ENCODE peak calls at places on chromosome 10, in four cellular contexts. B is foreskin fibroblast, G is A172, O is SK-N-DZ. E is an unnamed sample.
A peak's percentile ranks its signal among the peaks of the same experiment; 100 is the strongest.

GRCh38 chr10:114392112-114392835 is 12.0 kb downstream of the AFAP1L2 start:
- DNase-seq in B (no peak), G (no peak), O (no peak), E (no peak)

GRCh38 chr10:35637456-35637855 is 4.6 kb downstream of the FZD8 start:
- DNase-seq in B (peak; percentile 24), G (no peak), O (no peak), E (no peak)

GRCh38 chr10:7956508-7956907 is 98.0 kb upstream of the GATA3 start:
- DNase-seq in B (peak; percentile 83), G (peak; percentile 57), O (no peak), E (no peak)

GRCh38 chr10:124827474-124827873 is 25.9 kb downstream of the ABRAXAS2 start:
- DNase-seq in B (peak; percentile 49), G (no peak), O (no peak), E (no peak)

GRCh38 chr10:118592675-118593330 is 2.6 kb downstream of the PRLHR start:
- DNase-seq in B (no peak), G (no peak), O (no peak), E (no peak)

GRCh38 chr10:79184141-79184625 is 115.4 kb downstream of the ZMIZ1 start:
- DNase-seq in B (peak; percentile 83), G (peak; percentile 93), O (peak; percentile 77), E (no peak)

GRCh38 chr10:6647811-6648526 is 67.9 kb upstream of the PRKCQ start:
- DNase-seq in B (peak; percentile 16), G (peak; percentile 27), O (peak; percentile 29), E (peak; percentile 18)

GRCh38 chr10:48708144-48708543 is 23.5 kb downstream of the WDFY4 start:
- DNase-seq in B (peak; percentile 9), G (no peak), O (no peak), E (no peak)

GRCh38 chr10:67017218-67017617 is 91.4 kb downstream of the LRRTM3 start:
- DNase-seq in B (no peak), G (peak; percentile 10), O (no peak), E (no peak)

GRCh38 chr10:26430641-26431163 is 7.4 kb upstream of the APBB1IP start:
- DNase-seq in B (no peak), G (peak; percentile 10), O (no peak), E (no peak)

GRCh38 chr10:67156239-67156638 is 230.4 kb downstream of the LRRTM3 start:
- DNase-seq in B (no peak), G (no peak), O (no peak), E (no peak)

GRCh38 chr10:30553018-30553624 is 76.4 kb downstream of the LYZL2 start:
- DNase-seq in B (no peak), G (no peak), O (no peak), E (no peak)

GRCh38 chr10:7948601-7949000 is 105.9 kb upstream of the GATA3 start:
- DNase-seq in B (peak; percentile 61), G (no peak), O (no peak), E (no peak)

GRCh38 chr10:89458289-89458688 is 43.9 kb downstream of the IFIT5 start:
- DNase-seq in B (peak; percentile 67), G (peak; percentile 85), O (no peak), E (no peak)

GRCh38 chr10:113108180-113108835 is 158.3 kb downstream of the TCF7L2 start:
- DNase-seq in B (peak; percentile 19), G (no peak), O (no peak), E (no peak)

GRCh38 chr10:35259769-35260397 is 76.4 kb upstream of the CCNY start:
- DNase-seq in B (peak; percentile 94), G (peak; percentile 94), O (no peak), E (no peak)

GRCh38 chr10:6427357-6427959 is 152.6 kb downstream of the PRKCQ start:
- DNase-seq in B (no peak), G (no peak), O (no peak), E (no peak)

GRCh38 chr10:4131407-4132215 is 346.6 kb upstream of the KLF6 start:
- DNase-seq in B (peak; percentile 90), G (peak; percentile 83), O (no peak), E (no peak)

GRCh38 chr10:8445353-8445752 is 390.9 kb downstream of the GATA3 start:
- DNase-seq in B (no peak), G (no peak), O (no peak), E (no peak)

GRCh38 chr10:29050081-29050480 is 238.8 kb upstream of the LYZL1 start:
- DNase-seq in B (no peak), G (no peak), O (no peak), E (no peak)

GRCh38 chr10:110212119-110213006 is 5.0 kb downstream of the MXI1 start:
- DNase-seq in B (no peak), G (no peak), O (no peak), E (no peak)

GRCh38 chr10:117476281-117476680 is 66.3 kb upstream of the EMX2 start:
- DNase-seq in B (no peak), G (no peak), O (no peak), E (no peak)

GRCh38 chr10:125095228-125095627 is 65.1 kb downstream of the CTBP2 start:
- DNase-seq in B (no peak), G (no peak), O (no peak), E (no peak)

GRCh38 chr10:95248989-95249388 is 41.8 kb downstream of the PDLIM1 start:
- DNase-seq in B (no peak), G (no peak), O (no peak), E (no peak)

GRCh38 chr10:79176949-79177602 is 108.3 kb downstream of the ZMIZ1 start:
- DNase-seq in B (peak; percentile 58), G (no peak), O (peak; percentile 53), E (no peak)

E was measured in occipital lobe.